ENCODE peak calls at places on chromosomes 11 and 22, in four cellular contexts. W is GM12878, S is K562, X is H1. L is an unnamed sample.
A peak's percentile ranks its signal among the peaks of the same experiment; 100 is the strongest.

GRCh38 chr22:48704335-48704734 is 1123.3 kb downstream of the BRD1 start:
- DNase-seq in W (no peak), S (no peak), X (no peak), L (no peak)

GRCh38 chr11:70743941-70744351 is 345.6 kb downstream of the CTTN start:
- DNase-seq in W (no peak), S (no peak), X (no peak), L (no peak)

GRCh38 chr11:57303280-57303989 is 21.3 kb downstream of the TNKS1BP1 start:
- DNase-seq in W (no peak), S (no peak), X (no peak), L (peak; percentile 45)

GRCh38 chr11:7321708-7322448 is 70.2 kb downstream of the SYT9 start:
- DNase-seq in W (no peak), S (no peak), X (no peak), L (peak; percentile 4)

GRCh38 chr11:86497310-86497709 is 122.6 kb downstream of the CCDC81 start:
- DNase-seq in W (no peak), S (no peak), X (no peak), L (no peak)

GRCh38 chr22:19041403-19042074 is 80.7 kb downstream of the DGCR2 start:
- DNase-seq in W (no peak), S (no peak), X (no peak), L (no peak)

GRCh38 chr11:15670520-15671070 is 555.9 kb downstream of the INSC start:
- DNase-seq in W (no peak), S (no peak), X (no peak), L (no peak)

GRCh38 chr22:23682827-23683355 is 7.9 kb upstream of the RGL4 start:
- DNase-seq in W (no peak), S (no peak), X (no peak), L (peak; percentile 2)

GRCh38 chr11:32385998-32386397 is 49.3 kb downstream of the WT1 start:
- DNase-seq in W (no peak), S (peak; percentile 53), X (peak; percentile 21), L (peak; percentile 84)

GRCh38 chr22:24962835-24963234 is 10.3 kb downstream of the KIAA1671 start:
- DNase-seq in W (no peak), S (no peak), X (no peak), L (no peak)

GRCh38 chr11:61335355-61335710 is 2.3 kb downstream of the TKFC start:
- DNase-seq in W (no peak), S (no peak), X (no peak), L (no peak)

GRCh38 chr11:129377739-129378138 is 2.1 kb downstream of the BARX2 start:
- DNase-seq in W (no peak), S (no peak), X (no peak), L (no peak)

DNA sequence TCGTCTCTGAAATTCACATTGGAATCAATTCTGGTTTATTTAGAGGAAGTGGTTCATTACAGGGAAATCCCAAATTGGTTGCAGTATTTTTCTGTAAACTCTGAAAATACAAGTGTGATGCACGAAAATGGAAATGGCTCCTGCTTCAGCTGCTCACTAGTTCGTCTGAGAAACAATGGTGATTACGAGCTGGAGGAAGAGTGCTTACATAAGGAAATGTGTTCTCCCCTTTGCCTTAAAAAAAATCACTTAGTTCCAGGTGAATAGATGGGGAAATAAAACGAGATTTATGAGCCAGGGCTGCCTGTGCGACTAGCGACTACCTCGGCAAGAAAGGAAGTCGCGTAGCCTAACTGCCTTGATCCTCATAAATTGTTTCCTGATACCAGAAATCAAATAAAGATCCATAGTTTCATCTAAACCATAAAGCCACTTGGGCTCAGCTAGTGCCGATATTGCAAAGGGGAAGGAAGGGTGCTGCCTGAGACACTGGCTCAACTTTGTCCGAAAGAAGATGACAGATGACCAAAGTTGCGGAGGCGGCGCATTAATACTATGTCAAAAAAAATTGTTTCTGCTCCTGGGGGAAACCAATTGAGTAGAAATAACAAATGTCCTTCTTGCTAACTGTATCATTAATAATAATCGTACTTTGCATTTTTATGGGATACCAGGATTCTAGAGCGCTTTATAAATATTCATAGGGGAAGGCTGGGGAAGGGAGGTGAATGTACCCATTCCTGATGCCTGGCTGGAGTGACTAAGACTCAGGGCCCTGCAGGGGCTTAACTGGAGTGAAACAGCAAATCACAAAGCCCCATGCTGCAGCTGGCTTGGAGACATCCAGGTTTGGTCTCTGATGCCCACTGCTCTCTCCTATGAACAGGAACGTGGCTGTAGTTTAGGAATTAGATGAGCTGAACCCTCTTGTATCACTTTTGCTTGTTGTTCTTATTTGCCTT is 185.7 kb downstream of the BLID start:
- DNase-seq in W (peak; percentile 7), S (no peak), X (no peak), L (peak; percentile 12)
- H2AFZ ChIP-seq in W (peak overlapping the region; percentile 66), S (no peak overlapping the region), X (peak overlapping the region; percentile 87), L (peak overlapping the region; percentile 4)

DNA sequence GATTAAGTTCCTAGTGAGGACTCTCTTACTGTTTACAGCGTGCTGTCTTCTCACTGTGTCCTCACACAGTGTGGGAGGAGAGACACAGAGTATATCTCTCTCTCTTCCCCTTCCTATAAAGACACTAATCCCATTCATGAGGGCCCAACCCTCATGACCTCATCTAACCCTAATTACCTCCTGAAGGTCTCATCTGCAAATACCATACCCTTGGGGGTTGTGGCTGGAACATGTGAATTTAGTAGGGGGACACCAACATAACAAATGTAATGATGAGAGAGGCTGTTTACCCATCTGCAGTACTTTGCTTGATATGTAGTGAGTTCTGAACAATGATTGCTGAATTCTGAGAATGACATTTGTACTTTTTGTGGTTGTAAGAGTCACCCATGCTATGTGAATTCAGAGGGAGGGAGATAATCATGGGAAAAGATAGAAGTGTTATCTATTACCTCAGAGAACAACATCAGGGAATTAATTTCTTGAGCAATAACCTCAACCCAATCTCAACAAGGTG is 4.9 kb upstream of the OR52W1 start:
- DNase-seq in W (no peak), S (no peak), X (no peak), L (no peak)
- TF ChIP-seq CREB1 in W (no peak), S (no peak), X (no peak), L (no peak)

DNA sequence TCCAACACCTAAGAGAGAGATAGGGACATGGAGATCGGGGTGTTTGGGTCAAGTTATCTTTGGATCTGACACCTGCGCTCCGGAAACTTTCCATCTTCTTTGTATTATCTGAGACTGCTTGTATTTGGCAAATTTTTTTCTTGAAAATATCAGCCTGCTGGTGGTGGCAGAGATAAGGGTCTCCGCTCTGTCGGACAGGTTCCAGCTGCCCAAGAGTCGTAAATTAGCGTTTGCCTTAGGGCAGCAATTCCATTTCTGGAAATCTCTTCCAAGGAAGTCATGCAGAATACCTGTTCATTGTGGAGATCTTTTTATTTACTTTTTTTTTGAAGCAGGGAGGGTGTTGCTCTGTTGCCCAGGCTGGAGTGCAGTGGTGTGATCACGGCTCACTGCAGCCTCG is 19.5 kb upstream of the CSNK1E start:
- DNase-seq in W (no peak), S (no peak), X (no peak), L (no peak)
- H2AFZ ChIP-seq in W (no peak overlapping the region), S (peak overlapping the region; percentile 79), X (no peak overlapping the region), L (peak overlapping the region; percentile 94)

GRCh38 chr22:39132281-39132680 is 20.2 kb downstream of the CBX7 start:
- DNase-seq in W (no peak), S (no peak), X (no peak), L (no peak)

GRCh38 chr22:39130892-39131855 is 21.3 kb downstream of the CBX7 start:
- DNase-seq in W (no peak), S (no peak), X (no peak), L (peak; percentile 47)

GRCh38 chr22:39134366-39135091 is 18.0 kb downstream of the CBX7 start:
- DNase-seq in W (no peak), S (no peak), X (no peak), L (no peak)

GRCh38 chr22:39133871-39134270 is 18.6 kb downstream of the CBX7 start:
- DNase-seq in W (no peak), S (no peak), X (no peak), L (no peak)

GRCh38 chr22:39132871-39133524 is 19.5 kb downstream of the CBX7 start:
- DNase-seq in W (no peak), S (no peak), X (no peak), L (no peak)
- TF ChIP-seq CREB1 in W (no peak), S (no peak), X (no peak), L (no peak)

GRCh38 chr11:2459016-2459725 is 14.4 kb downstream of the KCNQ1 start:
- DNase-seq in W (no peak), S (no peak), X (no peak), L (no peak)
- H2AFZ ChIP-seq in W (no peak overlapping the region), S (no peak overlapping the region), X (no peak overlapping the region), L (no peak overlapping the region)

L was measured in GM23338.